ENCODE peak calls at places on chromosomes 12 and 14, in nine cellular contexts. H is testis; K is HepG2; B is CD4-positive, CD25-positive, alpha-beta regulatory T cell; G is IMR-90; V is Panc1; W is tibial nerve; P is neural progenitor cell; S is mucosa of descending colon. E is an unnamed sample.

GRCh38 chr12:120928864-120929652 is 24.9 kb upstream of the SPPL3 start:
- DNase-seq in H (no peak), B (no peak), V (no peak), K (no peak), P (peak; percentile 46), G (no peak), W (no peak), S (peak; percentile 59), E (no peak)

GRCh38 chr14:55671641-55672040 is 91.6 kb downstream of the KTN1 start:
- DNase-seq in W (no peak), K (no peak), B (no peak), G (peak; percentile 37), V (no peak), S (no peak), H (no peak), P (no peak), E (no peak)

GRCh38 chr14:61662437-61663311 is 32.6 kb upstream of the HIF1A start:
- DNase-seq in B (peak; percentile 94), H (no peak), P (peak; percentile 4), W (no peak), G (peak; percentile 75), S (no peak), K (peak; percentile 59), V (no peak), E (no peak)

GRCh38 chr14:88551936-88552565 is 2.8 kb downstream of the PTPN21 start:
- DNase-seq in S (peak; percentile 50), W (no peak), V (no peak), P (peak; percentile 43), K (no peak), H (peak; percentile 43), B (no peak), G (peak; percentile 19), E (no peak)

GRCh38 chr12:57868870-57869609 is 22.5 kb upstream of the CTDSP2 start:
- DNase-seq in V (no peak), H (no peak), K (no peak), G (no peak), B (no peak), S (no peak), W (no peak), P (peak; percentile 66), E (no peak)

GRCh38 chr12:26940820-26941219 is 2.5 kb downstream of the FGFR1OP2 start:
- DNase-seq in G (peak; percentile 15), K (no peak), S (no peak), W (no peak), B (peak; percentile 27), V (no peak), H (no peak), P (no peak), E (no peak)

GRCh38 chr14:31768355-31768754 is 207.2 kb downstream of the NUBPL start:
- DNase-seq in K (no peak), G (no peak), H (no peak), V (no peak), W (no peak), S (no peak), P (no peak), B (no peak), E (no peak)

GRCh38 chr14:62759796-62760195 is 285.5 kb downstream of the KCNH5 start:
- DNase-seq in G (no peak), B (no peak), P (no peak), H (no peak), S (no peak), W (no peak), V (no peak), K (no peak), E (no peak)

GRCh38 chr12:108181095-108181454 is 52.0 kb downstream of the WSCD2 start:
- DNase-seq in B (no peak), W (no peak), S (no peak), K (no peak), V (no peak), H (no peak), G (no peak), P (no peak), E (no peak)

GRCh38 chr12:77485961-77486579 is 344.6 kb upstream of the NAV3 start:
- DNase-seq in V (no peak), G (no peak), P (peak; percentile 39), W (no peak), B (no peak), S (no peak), H (no peak), K (no peak), E (no peak)

GRCh38 chr14:69845787-69846186 is 33.4 kb upstream of the SMOC1 start:
- DNase-seq in K (peak; percentile 76), G (peak; percentile 4), H (no peak), P (no peak), B (no peak), S (no peak), W (no peak), V (no peak), E (no peak)

GRCh38 chr12:57320639-57321038 is 69.7 kb upstream of the STAC3 start:
- DNase-seq in S (no peak), K (no peak), B (no peak), H (no peak), G (peak; percentile 17), P (no peak), W (no peak), V (no peak), E (no peak)

GRCh38 chr14:37060496-37061260 is 111.7 kb downstream of the SLC25A21 start:
- DNase-seq in B (no peak), H (peak; percentile 47), K (no peak), W (no peak), P (no peak), G (no peak), S (no peak), V (no peak), E (no peak)

GRCh38 chr12:14454098-14454907 is 88.8 kb downstream of the ATF7IP start:
- DNase-seq in S (no peak), H (peak; percentile 38), P (peak; percentile 76), K (peak; percentile 65), G (peak; percentile 34), W (no peak), B (peak; percentile 67), V (peak; percentile 45), E (peak; percentile 56)

GRCh38 chr12:12714276-12715001 is 2.7 kb upstream of the CDKN1B start:
- DNase-seq in P (peak; percentile 53), K (no peak), V (no peak), G (peak; percentile 45), W (no peak), S (peak; percentile 75), H (peak; percentile 68), B (peak; percentile 86), E (peak; percentile 38)

GRCh38 chr12:53186745-53187144 is 6.0 kb upstream of the CSAD start:
- DNase-seq in K (no peak), B (no peak), S (no peak), W (no peak), H (no peak), P (no peak), V (no peak), G (no peak), E (no peak)
- H3K36me3 ChIP-seq in K (peaks cover 29% of the 10 kb centered on the region), B (peaks cover 79% of the 10 kb centered on the region), S (peaks cover 13% of the 10 kb centered on the region), W (no peaks in the 10 kb centered on the region), H (peaks cover 3% of the 10 kb centered on the region), P (peaks cover 5% of the 10 kb centered on the region), V (peaks cover 19% of the 10 kb centered on the region), G (peaks cover 53% of the 10 kb centered on the region), E (peaks cover 66% of the 10 kb centered on the region)

GRCh38 chr14:95645016-95645996 is 40.9 kb upstream of the TCL1B start:
- DNase-seq in P (no peak), V (no peak), H (peak; percentile 56), W (no peak), K (no peak), G (no peak), S (no peak), B (no peak), E (no peak)
- H3K9me3 ChIP-seq in P (no peaks in the 10 kb centered on the region), V (no peaks in the 10 kb centered on the region), H (no peaks in the 10 kb centered on the region), W (no peaks in the 10 kb centered on the region), K (no peaks in the 10 kb centered on the region), G (no peaks in the 10 kb centered on the region), S (no peaks in the 10 kb centered on the region), B (no peaks in the 10 kb centered on the region), E (no peaks in the 10 kb centered on the region)

DNA sequence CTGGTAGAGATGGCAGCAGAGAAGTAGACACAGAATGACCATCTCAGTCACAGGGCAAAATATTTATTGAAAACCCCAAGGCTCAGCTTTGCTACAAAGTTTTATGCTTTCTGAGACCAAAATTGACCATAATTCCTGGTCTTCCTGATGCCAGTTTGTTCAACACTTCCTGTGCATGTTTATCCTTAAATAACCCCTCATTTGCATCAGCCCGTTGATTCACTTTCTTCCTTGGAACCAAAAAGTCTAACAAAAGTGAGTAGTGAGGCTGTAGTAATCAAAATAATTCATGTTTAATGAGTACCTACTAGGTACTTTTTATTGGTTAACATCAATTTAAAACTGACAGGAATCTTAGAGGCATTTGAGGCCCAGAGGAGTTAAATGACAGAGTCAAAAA is 51.7 kb downstream of the TRHDE start:
- DNase-seq in V (no peak), G (peak; percentile 64), B (no peak), K (no peak), H (no peak), P (no peak), S (no peak), W (no peak), E (no peak)
- H3K4me1 ChIP-seq in V (no peaks in the 10 kb centered on the region), G (peaks cover 9% of the 10 kb centered on the region), B (no peaks in the 10 kb centered on the region), K (no peaks in the 10 kb centered on the region), H (no peaks in the 10 kb centered on the region), P (no peaks in the 10 kb centered on the region), S (no peaks in the 10 kb centered on the region), W (no peaks in the 10 kb centered on the region), E (no peaks in the 10 kb centered on the region)

GRCh38 chr12:2858944-2859352 is 2.1 kb upstream of the TEX52 start:
- DNase-seq in H (peak; percentile 24), K (no peak), P (no peak), W (no peak), G (no peak), B (no peak), V (no peak), S (no peak), E (no peak)

GRCh38 chr12:2860170-2860569 is 3.3 kb upstream of the TEX52 start:
- DNase-seq in K (no peak), B (no peak), G (no peak), S (no peak), W (no peak), V (no peak), H (no peak), P (no peak), E (no peak)

GRCh38 chr12:2858334-2858733 is 1.5 kb upstream of the TEX52 start:
- DNase-seq in K (no peak), G (no peak), B (no peak), H (no peak), V (no peak), W (no peak), P (peak; percentile 30), S (no peak), E (no peak)

GRCh38 chr12:2864198-2864597 is 7.4 kb upstream of the TEX52 start:
- DNase-seq in G (no peak), S (no peak), P (no peak), B (no peak), W (no peak), V (no peak), H (no peak), K (no peak), E (no peak)

GRCh38 chr12:2862876-2863275 is 6.0 kb upstream of the TEX52 start:
- DNase-seq in K (no peak), P (no peak), H (no peak), B (no peak), W (no peak), S (no peak), V (no peak), G (no peak), E (no peak)
- H3K36me3 ChIP-seq in K (peaks cover 25% of the 10 kb centered on the region), P (peaks cover 15% of the 10 kb centered on the region), H (no peaks in the 10 kb centered on the region), B (peaks cover 13% of the 10 kb centered on the region), W (no peaks in the 10 kb centered on the region), S (no peaks in the 10 kb centered on the region), V (no peaks in the 10 kb centered on the region), G (peaks cover 29% of the 10 kb centered on the region), E (peaks cover 94% of the 10 kb centered on the region)

GRCh38 chr12:65990592-65990991 is 140.0 kb downstream of the LLPH start:
- DNase-seq in P (no peak), H (no peak), S (no peak), K (no peak), G (no peak), W (no peak), B (no peak), V (no peak), E (no peak)
- H3K9me3 ChIP-seq in P (peaks cover 16% of the 10 kb centered on the region), H (no peaks in the 10 kb centered on the region), S (no peaks in the 10 kb centered on the region), K (peaks cover 10% of the 10 kb centered on the region), G (no peaks in the 10 kb centered on the region), W (no peaks in the 10 kb centered on the region), B (no peaks in the 10 kb centered on the region), V (no peaks in the 10 kb centered on the region), E (no peaks in the 10 kb centered on the region)

E was measured in HAP-1.